ENCODE peak calls at places on chromosomes 5 and 9, in ten cellular contexts. One of them, this sample, is unnamed.
A peak's percentile ranks its signal among the peaks of the same experiment; 100 is the strongest.

GRCh38 chr5:55037046-55037771 is 13.2 kb downstream of the GZMK start:
- DNase-seq in GM20000: peak; percentile 8
- DNase-seq in endothelial cell: no peak
- DNase-seq in HT-29: no peak
- DNase-seq in colonic mucosa: no peak
- DNase-seq in HEK293T: no peak
- DNase-seq in HCT116: peak; percentile 8
- DNase-seq in stimulated activated CD4-positive, alpha-beta T cell treated with anti-CD3 and anti-CD28 coated beads, Interleukin-12 subunit alpha, Interleukin-12 subunit beta, amount 100 ng/mL, for 4 hours: peak; percentile 24
- DNase-seq in activated CD8-positive, alpha-beta memory T cell treated with anti-CD3 and anti-CD28 coated beads for 48 hours: no peak
- DNase-seq in retina: no peak
- DNase-seq in this sample: no peak

GRCh38 chr5:177388521-177389052 is 4.4 kb downstream of the SLC34A1 start:
- DNase-seq in HEK293T: no peak
- DNase-seq in activated CD8-positive, alpha-beta memory T cell treated with anti-CD3 and anti-CD28 coated beads for 48 hours: no peak
- DNase-seq in retina: no peak
- DNase-seq in endothelial cell: no peak
- DNase-seq in colonic mucosa: no peak
- DNase-seq in HT-29: no peak
- DNase-seq in HCT116: no peak
- DNase-seq in GM20000: peak; percentile 12
- DNase-seq in stimulated activated CD4-positive, alpha-beta T cell treated with anti-CD3 and anti-CD28 coated beads, Interleukin-12 subunit alpha, Interleukin-12 subunit beta, amount 100 ng/mL, for 4 hours: no peak
- DNase-seq in this sample: no peak

GRCh38 chr5:163565931-163566608 is 60.7 kb downstream of the MAT2B start:
- DNase-seq in HT-29: no peak
- DNase-seq in HEK293T: no peak
- DNase-seq in activated CD8-positive, alpha-beta memory T cell treated with anti-CD3 and anti-CD28 coated beads for 48 hours: peak; percentile 6
- DNase-seq in endothelial cell: peak; percentile 41
- DNase-seq in retina: peak; percentile 82
- DNase-seq in colonic mucosa: peak; percentile 27
- DNase-seq in HCT116: no peak
- DNase-seq in GM20000: no peak
- DNase-seq in stimulated activated CD4-positive, alpha-beta T cell treated with anti-CD3 and anti-CD28 coated beads, Interleukin-12 subunit alpha, Interleukin-12 subunit beta, amount 100 ng/mL, for 4 hours: peak; percentile 4
- DNase-seq in this sample: peak; percentile 44

GRCh38 chr5:75007537-75007847 is 44.9 kb downstream of the GCNT4 start:
- DNase-seq in retina: peak; percentile 1
- DNase-seq in activated CD8-positive, alpha-beta memory T cell treated with anti-CD3 and anti-CD28 coated beads for 48 hours: no peak
- DNase-seq in HCT116: no peak
- DNase-seq in endothelial cell: no peak
- DNase-seq in stimulated activated CD4-positive, alpha-beta T cell treated with anti-CD3 and anti-CD28 coated beads, Interleukin-12 subunit alpha, Interleukin-12 subunit beta, amount 100 ng/mL, for 4 hours: no peak
- DNase-seq in HEK293T: no peak
- DNase-seq in colonic mucosa: no peak
- DNase-seq in HT-29: no peak
- DNase-seq in GM20000: no peak
- DNase-seq in this sample: no peak

GRCh38 chr9:106799146-106799545 is 63.8 kb upstream of the ZNF462 start:
- DNase-seq in activated CD8-positive, alpha-beta memory T cell treated with anti-CD3 and anti-CD28 coated beads for 48 hours: no peak
- DNase-seq in HEK293T: no peak
- DNase-seq in retina: no peak
- DNase-seq in HT-29: no peak
- DNase-seq in GM20000: no peak
- DNase-seq in colonic mucosa: no peak
- DNase-seq in HCT116: no peak
- DNase-seq in endothelial cell: no peak
- DNase-seq in stimulated activated CD4-positive, alpha-beta T cell treated with anti-CD3 and anti-CD28 coated beads, Interleukin-12 subunit alpha, Interleukin-12 subunit beta, amount 100 ng/mL, for 4 hours: no peak
- DNase-seq in this sample: no peak

GRCh38 chr5:170721681-170722080 is 61.8 kb upstream of the GABRP start:
- DNase-seq in GM20000: no peak
- DNase-seq in HT-29: no peak
- DNase-seq in stimulated activated CD4-positive, alpha-beta T cell treated with anti-CD3 and anti-CD28 coated beads, Interleukin-12 subunit alpha, Interleukin-12 subunit beta, amount 100 ng/mL, for 4 hours: no peak
- DNase-seq in colonic mucosa: no peak
- DNase-seq in retina: no peak
- DNase-seq in activated CD8-positive, alpha-beta memory T cell treated with anti-CD3 and anti-CD28 coated beads for 48 hours: no peak
- DNase-seq in endothelial cell: no peak
- DNase-seq in HEK293T: no peak
- DNase-seq in HCT116: no peak
- DNase-seq in this sample: no peak

GRCh38 chr5:88049156-88049555 is 219.5 kb downstream of the TMEM161B start:
- DNase-seq in endothelial cell: no peak
- DNase-seq in HCT116: no peak
- DNase-seq in retina: no peak
- DNase-seq in colonic mucosa: no peak
- DNase-seq in GM20000: no peak
- DNase-seq in stimulated activated CD4-positive, alpha-beta T cell treated with anti-CD3 and anti-CD28 coated beads, Interleukin-12 subunit alpha, Interleukin-12 subunit beta, amount 100 ng/mL, for 4 hours: no peak
- DNase-seq in activated CD8-positive, alpha-beta memory T cell treated with anti-CD3 and anti-CD28 coated beads for 48 hours: no peak
- DNase-seq in HT-29: no peak
- DNase-seq in HEK293T: no peak
- DNase-seq in this sample: no peak

GRCh38 chr5:149803641-149804468 is 73.7 kb downstream of the PPARGC1B start:
- DNase-seq in colonic mucosa: no peak
- DNase-seq in GM20000: no peak
- DNase-seq in endothelial cell: no peak
- DNase-seq in HCT116: no peak
- DNase-seq in activated CD8-positive, alpha-beta memory T cell treated with anti-CD3 and anti-CD28 coated beads for 48 hours: no peak
- DNase-seq in stimulated activated CD4-positive, alpha-beta T cell treated with anti-CD3 and anti-CD28 coated beads, Interleukin-12 subunit alpha, Interleukin-12 subunit beta, amount 100 ng/mL, for 4 hours: no peak
- DNase-seq in HEK293T: no peak
- DNase-seq in HT-29: no peak
- DNase-seq in retina: no peak
- DNase-seq in this sample: no peak

GRCh38 chr9:617441-618085 is 223.9 kb upstream of the DMRT1 start:
- DNase-seq in HEK293T: no peak
- DNase-seq in stimulated activated CD4-positive, alpha-beta T cell treated with anti-CD3 and anti-CD28 coated beads, Interleukin-12 subunit alpha, Interleukin-12 subunit beta, amount 100 ng/mL, for 4 hours: no peak
- DNase-seq in activated CD8-positive, alpha-beta memory T cell treated with anti-CD3 and anti-CD28 coated beads for 48 hours: no peak
- DNase-seq in colonic mucosa: no peak
- DNase-seq in endothelial cell: peak; percentile 8
- DNase-seq in GM20000: no peak
- DNase-seq in HCT116: no peak
- DNase-seq in retina: no peak
- DNase-seq in HT-29: no peak
- DNase-seq in this sample: no peak

GRCh38 chr5:1930880-1931589 is 48.3 kb upstream of the IRX4 start:
- DNase-seq in colonic mucosa: no peak
- DNase-seq in HCT116: no peak
- DNase-seq in endothelial cell: peak; percentile 46
- DNase-seq in activated CD8-positive, alpha-beta memory T cell treated with anti-CD3 and anti-CD28 coated beads for 48 hours: no peak
- DNase-seq in retina: peak; percentile 87
- DNase-seq in GM20000: peak; percentile 47
- DNase-seq in HEK293T: no peak
- DNase-seq in stimulated activated CD4-positive, alpha-beta T cell treated with anti-CD3 and anti-CD28 coated beads, Interleukin-12 subunit alpha, Interleukin-12 subunit beta, amount 100 ng/mL, for 4 hours: no peak
- DNase-seq in HT-29: no peak
- DNase-seq in this sample: no peak

GRCh38 chr9:93354451-93354850 is 97.0 kb upstream of the FAM120A start:
- DNase-seq in activated CD8-positive, alpha-beta memory T cell treated with anti-CD3 and anti-CD28 coated beads for 48 hours: no peak
- DNase-seq in HEK293T: no peak
- DNase-seq in stimulated activated CD4-positive, alpha-beta T cell treated with anti-CD3 and anti-CD28 coated beads, Interleukin-12 subunit alpha, Interleukin-12 subunit beta, amount 100 ng/mL, for 4 hours: no peak
- DNase-seq in endothelial cell: no peak
- DNase-seq in GM20000: no peak
- DNase-seq in retina: no peak
- DNase-seq in colonic mucosa: no peak
- DNase-seq in HT-29: no peak
- DNase-seq in HCT116: peak; percentile 28
- DNase-seq in this sample: no peak

GRCh38 chr5:174503461-174504265 is 220.7 kb upstream of the MSX2 start:
- DNase-seq in activated CD8-positive, alpha-beta memory T cell treated with anti-CD3 and anti-CD28 coated beads for 48 hours: no peak
- DNase-seq in endothelial cell: no peak
- DNase-seq in retina: peak; percentile 81
- DNase-seq in colonic mucosa: no peak
- DNase-seq in HEK293T: peak; percentile 66
- DNase-seq in stimulated activated CD4-positive, alpha-beta T cell treated with anti-CD3 and anti-CD28 coated beads, Interleukin-12 subunit alpha, Interleukin-12 subunit beta, amount 100 ng/mL, for 4 hours: no peak
- DNase-seq in HCT116: peak; percentile 91
- DNase-seq in GM20000: no peak
- DNase-seq in HT-29: peak; percentile 83
- DNase-seq in this sample: peak; percentile 82

GRCh38 chr5:583645-584044 is 28.5 kb upstream of the CEP72 start:
- DNase-seq in HT-29: no peak
- DNase-seq in GM20000: no peak
- DNase-seq in HEK293T: no peak
- DNase-seq in colonic mucosa: no peak
- DNase-seq in retina: no peak
- DNase-seq in HCT116: no peak
- DNase-seq in activated CD8-positive, alpha-beta memory T cell treated with anti-CD3 and anti-CD28 coated beads for 48 hours: no peak
- DNase-seq in endothelial cell: no peak
- DNase-seq in stimulated activated CD4-positive, alpha-beta T cell treated with anti-CD3 and anti-CD28 coated beads, Interleukin-12 subunit alpha, Interleukin-12 subunit beta, amount 100 ng/mL, for 4 hours: no peak
- DNase-seq in this sample: no peak

GRCh38 chr5:149007174-149007573 is 55.7 kb downstream of the SH3TC2 start:
- DNase-seq in retina: no peak
- DNase-seq in HEK293T: no peak
- DNase-seq in HT-29: no peak
- DNase-seq in stimulated activated CD4-positive, alpha-beta T cell treated with anti-CD3 and anti-CD28 coated beads, Interleukin-12 subunit alpha, Interleukin-12 subunit beta, amount 100 ng/mL, for 4 hours: no peak
- DNase-seq in GM20000: no peak
- DNase-seq in HCT116: no peak
- DNase-seq in activated CD8-positive, alpha-beta memory T cell treated with anti-CD3 and anti-CD28 coated beads for 48 hours: no peak
- DNase-seq in colonic mucosa: no peak
- DNase-seq in endothelial cell: no peak
- DNase-seq in this sample: no peak

GRCh38 chr9:22893196-22893843 is 446.7 kb downstream of the DMRTA1 start:
- DNase-seq in endothelial cell: no peak
- DNase-seq in GM20000: no peak
- DNase-seq in HCT116: no peak
- DNase-seq in retina: no peak
- DNase-seq in colonic mucosa: no peak
- DNase-seq in HEK293T: no peak
- DNase-seq in stimulated activated CD4-positive, alpha-beta T cell treated with anti-CD3 and anti-CD28 coated beads, Interleukin-12 subunit alpha, Interleukin-12 subunit beta, amount 100 ng/mL, for 4 hours: no peak
- DNase-seq in HT-29: no peak
- DNase-seq in activated CD8-positive, alpha-beta memory T cell treated with anti-CD3 and anti-CD28 coated beads for 48 hours: no peak
- DNase-seq in this sample: no peak

GRCh38 chr5:67010684-67011409 is 185.8 kb downstream of the CD180 start:
- DNase-seq in activated CD8-positive, alpha-beta memory T cell treated with anti-CD3 and anti-CD28 coated beads for 48 hours: no peak
- DNase-seq in HT-29: no peak
- DNase-seq in stimulated activated CD4-positive, alpha-beta T cell treated with anti-CD3 and anti-CD28 coated beads, Interleukin-12 subunit alpha, Interleukin-12 subunit beta, amount 100 ng/mL, for 4 hours: no peak
- DNase-seq in HCT116: no peak
- DNase-seq in endothelial cell: no peak
- DNase-seq in GM20000: no peak
- DNase-seq in HEK293T: no peak
- DNase-seq in retina: peak; percentile 75
- DNase-seq in colonic mucosa: no peak
- DNase-seq in this sample: no peak

GRCh38 chr9:124220551-124221451 is 36.9 kb upstream of the NEK6 start:
- DNase-seq in GM20000: no peak
- DNase-seq in activated CD8-positive, alpha-beta memory T cell treated with anti-CD3 and anti-CD28 coated beads for 48 hours: no peak
- DNase-seq in stimulated activated CD4-positive, alpha-beta T cell treated with anti-CD3 and anti-CD28 coated beads, Interleukin-12 subunit alpha, Interleukin-12 subunit beta, amount 100 ng/mL, for 4 hours: no peak
- DNase-seq in retina: no peak
- DNase-seq in HCT116: no peak
- DNase-seq in colonic mucosa: peak; percentile 81
- DNase-seq in HT-29: peak; percentile 77
- DNase-seq in endothelial cell: no peak
- DNase-seq in HEK293T: no peak
- DNase-seq in this sample: peak; percentile 38

GRCh38 chr5:127998950-127999349 is 84.6 kb upstream of the SLC12A2 start:
- DNase-seq in retina: no peak
- DNase-seq in endothelial cell: no peak
- DNase-seq in HT-29: no peak
- DNase-seq in HEK293T: no peak
- DNase-seq in HCT116: no peak
- DNase-seq in stimulated activated CD4-positive, alpha-beta T cell treated with anti-CD3 and anti-CD28 coated beads, Interleukin-12 subunit alpha, Interleukin-12 subunit beta, amount 100 ng/mL, for 4 hours: no peak
- DNase-seq in colonic mucosa: no peak
- DNase-seq in GM20000: no peak
- DNase-seq in activated CD8-positive, alpha-beta memory T cell treated with anti-CD3 and anti-CD28 coated beads for 48 hours: no peak
- DNase-seq in this sample: no peak

GRCh38 chr5:103607346-103607745 is 44.8 kb upstream of the NUDT12 start:
- DNase-seq in HT-29: no peak
- DNase-seq in HEK293T: no peak
- DNase-seq in GM20000: no peak
- DNase-seq in colonic mucosa: no peak
- DNase-seq in endothelial cell: no peak
- DNase-seq in stimulated activated CD4-positive, alpha-beta T cell treated with anti-CD3 and anti-CD28 coated beads, Interleukin-12 subunit alpha, Interleukin-12 subunit beta, amount 100 ng/mL, for 4 hours: no peak
- DNase-seq in HCT116: no peak
- DNase-seq in activated CD8-positive, alpha-beta memory T cell treated with anti-CD3 and anti-CD28 coated beads for 48 hours: no peak
- DNase-seq in retina: no peak
- DNase-seq in this sample: no peak

This sample was measured in Calu3.